ENCODE peak calls at places on chromosome 3, in four cellular contexts. Z is cardiac fibroblast, A is AG10803, D is right atrium auricular region. X is an unnamed sample.

GRCh38 chr3:55571913-55572312 is 84.8 kb upstream of the WNT5A start:
- DNase-seq in Z (peak), A (peak), D (peak), X (no peak)

GRCh38 chr3:79973482-79973881 is 205.7 kb upstream of the ROBO1 start:
- DNase-seq in Z (no peak), A (no peak), D (no peak), X (no peak)

GRCh38 chr3:69120879-69121464 is 1.4 kb downstream of the LMOD3 start:
- DNase-seq in Z (peak), A (peak), D (peak), X (no peak)

GRCh38 chr3:12193485-12194165 is 34.9 kb upstream of the TIMP4 start:
- DNase-seq in Z (peak), A (peak), D (peak), X (no peak)

GRCh38 chr3:159877924-159878323 is 110.7 kb upstream of the IL12A start:
- DNase-seq in Z (no peak), A (no peak), D (no peak), X (no peak)

GRCh38 chr3:78887608-78888011 is 880.2 kb downstream of the ROBO1 start:
- DNase-seq in Z (peak), A (peak), D (no peak), X (no peak)

GRCh38 chr3:195896361-195897080 is 11.8 kb downstream of the TNK2 start:
- DNase-seq in Z (peak), A (peak), D (peak), X (no peak)

GRCh38 chr3:48685603-48686511 is at the start of gene NCKIPSD:
- DNase-seq in Z (peak), A (peak), D (peak), X (peak)

GRCh38 chr3:173289072-173289471 is 108.5 kb upstream of the NLGN1 start:
- DNase-seq in Z (no peak), A (no peak), D (no peak), X (no peak)

GRCh38 chr3:69115731-69116130 is 6.7 kb downstream of the LMOD3 start:
- DNase-seq in Z (no peak), A (peak), D (no peak), X (no peak)

GRCh38 chr3:193942516-193943055 is 193.4 kb upstream of the HES1 start:
- DNase-seq in Z (no peak), A (no peak), D (no peak), X (no peak)

GRCh38 chr3:136840252-136840651 is 21.3 kb downstream of the SLC35G2 start:
- DNase-seq in Z (no peak), A (no peak), D (no peak), X (no peak)

GRCh38 chr3:45509038-45509767 is 85.3 kb upstream of the LIMD1 start:
- DNase-seq in Z (peak), A (peak), D (no peak), X (no peak)

GRCh38 chr3:182259579-182259978 is 533.7 kb upstream of the ATP11B start:
- DNase-seq in Z (peak), A (no peak), D (no peak), X (no peak)

GRCh38 chr3:100225883-100226282 is 34.9 kb upstream of the TBC1D23 start:
- DNase-seq in Z (no peak), A (no peak), D (no peak), X (no peak)

GRCh38 chr3:99545941-99546580 is 92.3 kb upstream of the COL8A1 start:
- DNase-seq in Z (peak), A (no peak), D (no peak), X (no peak)

GRCh38 chr3:83320726-83321125 is 1559.3 kb upstream of the GBE1 start:
- DNase-seq in Z (no peak), A (no peak), D (no peak), X (no peak)

GRCh38 chr3:14430706-14431470 is 28.5 kb downstream of the SLC6A6 start:
- DNase-seq in Z (no peak), A (no peak), D (no peak), X (no peak)

GRCh38 chr3:100662113-100662823 is 47.0 kb upstream of the TFG start:
- DNase-seq in Z (peak), A (no peak), D (no peak), X (no peak)

GRCh38 chr3:33047842-33048834 is 48.8 kb downstream of the GLB1 start:
- DNase-seq in Z (no peak), A (no peak), D (no peak), X (no peak)

GRCh38 chr3:75951941-75952340 is 166.6 kb upstream of the ZNF717 start:
- DNase-seq in Z (no peak), A (no peak), D (no peak), X (no peak)

GRCh38 chr3:62586356-62586755 is 213.0 kb upstream of the FEZF2 start:
- DNase-seq in Z (peak), A (peak), D (no peak), X (no peak)

GRCh38 chr3:63753567-63753966 is 65.5 kb upstream of the C3orf49 start:
- DNase-seq in Z (peak), A (peak), D (no peak), X (no peak)

GRCh38 chr3:84980011-84980410 is 21.2 kb downstream of the CADM2 start:
- DNase-seq in Z (no peak), A (no peak), D (no peak), X (no peak)

GRCh38 chr3:124075758-124076157 is 83.8 kb upstream of the ROPN1 start:
- DNase-seq in Z (no peak), A (peak), D (no peak), X (no peak)

GRCh38 chr3:198070871-198071270 is 110.9 kb downstream of the LMLN start:
- DNase-seq in Z (no peak), A (no peak), D (no peak), X (no peak)

DNA sequence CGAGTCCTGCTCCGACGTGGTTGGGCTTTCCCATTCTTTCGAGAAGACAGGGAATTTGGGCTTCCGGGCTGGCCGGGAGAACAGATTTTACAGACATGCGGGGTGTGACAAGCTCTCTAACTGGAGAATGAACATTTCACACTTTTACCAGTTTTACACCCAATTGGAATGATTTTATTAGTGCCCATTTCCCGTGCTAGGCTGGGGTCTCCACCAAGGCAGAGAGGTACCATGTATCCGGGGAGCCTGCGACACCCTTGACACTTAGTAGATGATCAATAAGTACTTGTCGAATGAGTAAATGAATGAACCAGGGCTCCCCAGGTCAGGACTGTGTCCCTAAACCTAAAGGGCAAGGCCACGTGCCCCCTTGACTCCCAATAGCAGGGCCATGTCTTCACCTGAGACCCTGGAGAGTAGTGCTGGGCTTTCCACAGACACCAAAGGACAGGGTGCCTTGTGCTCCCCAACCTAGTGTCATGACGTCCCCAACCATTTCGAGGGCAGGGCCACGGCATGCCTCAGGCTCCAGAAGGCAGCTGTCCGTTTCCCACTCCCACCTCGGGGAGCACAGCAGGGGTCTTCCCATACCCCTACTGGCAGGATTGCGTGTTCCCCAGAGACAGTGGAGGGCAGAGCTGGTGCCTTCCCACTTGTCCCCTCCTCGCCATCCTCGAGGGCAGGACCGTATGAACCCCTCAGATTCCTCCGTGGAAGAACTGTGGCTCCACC is 680 bp upstream of the MYD88 start:
- DNase-seq in Z (no peak), A (no peak), D (peak), X (no peak)
- TF ChIP-seq CTCF in Z (no peak), A (peak), D (no peak), X (no peak)

GRCh38 chr3:122410111-122410510 is 5.8 kb downstream of the WDR5B start:
- DNase-seq in Z (no peak), A (no peak), D (no peak), X (no peak)
- TF ChIP-seq CTCF in Z (no peak), A (no peak), D (no peak), X (no peak)

GRCh38 chr3:174863488-174863887 is 4.4 kb downstream of the NAALADL2 start:
- DNase-seq in Z (no peak), A (no peak), D (no peak), X (no peak)

GRCh38 chr3:174859756-174860155 is 622 bp downstream of the NAALADL2 start:
- DNase-seq in Z (no peak), A (no peak), D (no peak), X (no peak)

GRCh38 chr3:174859109-174859735 is at the start of gene NAALADL2:
- DNase-seq in Z (no peak), A (no peak), D (no peak), X (no peak)

GRCh38 chr3:174862666-174863065 is 3.5 kb downstream of the NAALADL2 start:
- DNase-seq in Z (peak), A (peak), D (no peak), X (no peak)

DNA sequence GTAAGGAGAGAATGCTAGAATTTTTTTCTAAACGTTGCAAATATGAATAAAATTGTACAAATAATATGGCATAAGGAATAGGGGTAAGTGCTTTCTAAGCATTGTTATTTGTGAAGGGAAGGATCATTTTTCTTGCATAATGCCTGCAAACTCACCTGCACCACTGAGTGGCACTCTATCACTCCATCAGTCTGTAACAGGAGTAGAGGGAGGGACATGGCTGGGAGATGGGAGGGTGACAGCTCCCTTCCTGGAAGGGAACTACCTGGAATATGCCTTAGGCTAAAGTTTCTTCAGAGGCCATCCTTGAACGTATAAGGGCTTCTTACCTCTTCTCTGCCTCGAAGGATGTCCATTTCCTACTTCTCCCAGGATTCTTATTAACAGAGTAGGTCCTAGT is 3.0 kb downstream of the NAALADL2 start:
- DNase-seq in Z (no peak), A (no peak), D (no peak), X (no peak)
- TF ChIP-seq CTCF in Z (no peak), A (no peak), D (no peak), X (no peak)

GRCh38 chr3:169966086-169966950 is at the start of gene SEC62:
- DNase-seq in Z (peak), A (peak), D (peak), X (peak)
- TF ChIP-seq CTCF in Z (peak), A (peak), D (peak), X (peak)

GRCh38 chr3:41116851-41117250 is 82.5 kb upstream of the CTNNB1 start:
- DNase-seq in Z (no peak), A (no peak), D (no peak), X (no peak)
- TF ChIP-seq CTCF in Z (no peak), A (no peak), D (no peak), X (no peak)

DNA sequence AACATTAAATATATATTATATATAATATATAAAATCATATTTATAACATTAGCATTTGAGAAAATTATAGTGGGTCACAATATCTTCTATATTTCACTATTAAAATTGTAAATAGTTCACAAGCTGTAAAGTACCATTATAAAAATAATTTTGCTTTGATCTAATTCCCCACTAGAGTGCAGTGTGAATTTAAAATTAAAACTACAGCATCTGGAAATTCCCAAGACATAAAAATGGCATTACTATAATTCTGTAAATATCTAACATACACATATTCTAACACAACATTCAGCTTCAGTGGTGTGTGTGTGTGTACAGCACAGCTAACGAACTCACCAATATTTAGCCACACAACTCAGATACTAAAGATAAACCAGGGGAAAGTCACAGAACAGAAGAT is 424.9 kb upstream of the ZNF385D start:
- DNase-seq in Z (peak), A (peak), D (no peak), X (no peak)
- TF ChIP-seq CTCF in Z (no peak), A (no peak), D (peak), X (peak)

DNA sequence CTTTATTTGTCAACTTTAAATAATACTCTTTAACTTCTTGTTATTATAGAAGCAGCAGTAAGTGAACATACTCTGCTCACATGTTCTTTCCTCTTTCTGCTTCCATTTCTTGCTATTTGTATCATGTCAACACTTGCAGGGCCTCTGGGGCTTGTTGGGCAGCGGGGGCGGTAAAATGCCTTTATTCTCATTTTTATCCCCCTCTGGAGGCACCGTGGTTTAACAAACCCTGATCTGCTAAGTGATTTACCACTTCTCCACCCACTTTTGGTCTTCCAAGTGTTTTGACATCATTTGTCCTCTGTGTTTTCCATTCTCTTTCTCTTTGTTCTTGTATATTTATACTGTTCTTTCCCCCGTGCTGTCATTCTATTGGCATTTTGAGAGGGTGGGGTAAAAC is 33.9 kb downstream of the SCN10A start:
- DNase-seq in Z (peak), A (no peak), D (no peak), X (no peak)
- TF ChIP-seq CTCF in Z (no peak), A (no peak), D (no peak), X (no peak)

GRCh38 chr3:128879125-128879969 is at the start of gene ACAD9:
- DNase-seq in Z (peak), A (peak), D (peak), X (peak)

GRCh38 chr3:128878011-128878457 is 1.4 kb upstream of the ACAD9 start:
- DNase-seq in Z (no peak), A (no peak), D (no peak), X (no peak)

GRCh38 chr3:128881576-128881975 is 2.2 kb downstream of the ACAD9 start:
- DNase-seq in Z (no peak), A (no peak), D (no peak), X (no peak)

GRCh38 chr3:128878556-128879124 is 780 bp upstream of the ACAD9 start:
- DNase-seq in Z (peak), A (peak), D (peak), X (no peak)

DNA sequence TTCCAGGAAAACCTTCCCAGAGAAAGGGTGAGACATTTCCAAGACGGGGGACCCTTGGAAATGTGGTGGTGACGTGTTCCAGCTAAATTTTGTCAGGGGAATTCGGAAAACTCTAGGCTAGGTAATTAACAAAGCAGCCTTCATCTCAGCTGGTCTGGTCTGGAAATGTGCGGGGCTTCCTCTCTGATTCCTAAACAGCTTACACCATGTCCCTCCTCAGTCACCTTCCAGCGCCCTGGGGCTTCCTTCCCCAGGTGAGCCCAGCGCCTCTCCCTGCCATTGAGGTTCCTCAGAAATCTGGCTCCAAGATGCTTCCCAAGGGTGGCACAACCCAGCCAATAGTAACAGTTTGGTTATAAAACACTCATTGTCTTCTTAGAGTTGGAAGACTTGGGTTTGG is 571 bp downstream of the ACAD9 start:
- DNase-seq in Z (no peak), A (no peak), D (no peak), X (no peak)
- TF ChIP-seq CTCF in Z (no peak), A (no peak), D (no peak), X (no peak)

DNA sequence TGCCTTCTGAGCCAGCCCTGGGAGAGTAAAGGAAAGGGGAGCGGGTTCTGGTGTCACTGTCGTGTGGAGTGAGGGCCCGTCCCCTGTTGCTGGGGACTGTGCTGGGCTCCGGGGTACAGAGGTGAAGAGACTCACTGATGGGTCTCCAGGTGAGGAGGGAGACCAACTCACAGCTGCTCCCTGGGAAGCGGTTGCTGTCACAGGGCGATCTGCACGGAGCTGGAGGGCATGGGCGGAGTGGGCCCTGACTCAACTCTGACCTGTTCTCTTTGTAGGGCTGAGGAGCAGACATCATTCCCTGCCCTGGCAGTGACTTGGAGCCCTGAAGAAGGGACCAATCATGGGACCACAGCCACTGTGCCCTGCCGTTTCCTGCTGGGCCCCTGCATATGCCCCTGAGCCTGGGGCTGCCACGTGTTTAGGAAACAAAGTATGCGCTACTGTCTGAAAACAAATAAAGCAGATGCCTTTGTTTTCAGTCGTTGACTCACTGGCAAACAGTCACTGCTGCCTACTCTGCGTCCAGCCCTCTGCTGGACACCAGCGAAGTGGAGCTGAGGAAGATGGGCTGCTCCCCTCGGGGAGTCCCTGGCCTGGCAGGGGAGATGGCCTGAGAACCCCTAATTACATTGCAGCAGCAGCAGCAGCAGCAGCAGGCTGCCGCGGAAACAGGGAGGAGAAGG is 22.9 kb upstream of the PLXNA1 start:
- DNase-seq in Z (peak), A (peak), D (no peak), X (no peak)
- TF ChIP-seq CTCF in Z (peak), A (peak), D (no peak), X (peak)

GRCh38 chr3:156760333-156760732 is 65.8 kb upstream of the LEKR1 start:
- DNase-seq in Z (no peak), A (no peak), D (no peak), X (no peak)

GRCh38 chr3:156761007-156761406 is 65.1 kb upstream of the LEKR1 start:
- DNase-seq in Z (no peak), A (no peak), D (no peak), X (no peak)

GRCh38 chr3:156762631-156763185 is 63.4 kb upstream of the LEKR1 start:
- DNase-seq in Z (peak), A (peak), D (no peak), X (no peak)

GRCh38 chr3:156763386-156763785 is 62.8 kb upstream of the LEKR1 start:
- DNase-seq in Z (no peak), A (no peak), D (no peak), X (no peak)

DNA sequence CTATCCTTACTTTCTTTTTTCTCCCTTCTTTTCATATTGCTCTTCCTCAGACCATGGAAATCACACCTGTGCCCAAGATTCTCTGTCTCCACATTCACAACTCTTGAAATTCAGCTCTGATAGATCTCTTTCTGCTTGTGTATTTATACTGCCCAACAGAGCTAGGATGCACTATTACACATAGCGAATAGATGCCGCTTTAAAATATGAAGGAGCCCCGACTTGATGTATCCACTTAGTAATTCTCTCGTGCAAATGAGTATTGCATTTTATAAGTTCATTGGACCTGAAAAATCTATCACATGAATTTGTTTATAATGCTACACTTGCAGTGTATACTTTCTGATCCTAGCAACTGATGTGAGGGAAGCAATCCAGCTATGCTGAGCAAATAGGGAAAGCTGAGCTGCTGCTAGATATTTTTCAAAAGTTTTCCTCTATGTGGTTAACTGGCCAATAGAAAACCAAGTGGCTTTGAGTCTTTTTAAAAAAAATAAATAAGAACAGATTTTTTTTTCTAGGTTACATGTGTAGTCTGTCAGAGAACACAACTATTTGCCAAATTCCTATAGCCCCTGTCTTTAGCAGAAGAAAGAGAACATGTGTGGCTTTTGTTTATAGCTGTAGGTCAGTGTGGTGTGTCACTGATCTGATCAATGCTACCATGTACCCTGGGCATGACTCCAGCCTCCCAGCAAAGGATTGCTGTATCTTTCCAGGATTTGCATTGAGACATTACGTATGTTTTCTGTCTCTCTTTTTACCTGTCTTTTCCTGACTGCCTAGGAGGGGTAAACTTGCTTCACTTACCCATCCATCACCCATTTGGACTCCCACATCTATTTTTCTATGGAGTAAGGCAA is 64.2 kb upstream of the LEKR1 start:
- DNase-seq in Z (peak), A (peak), D (no peak), X (no peak)
- TF ChIP-seq CTCF in Z (no peak), A (peak), D (no peak), X (no peak)

X was measured in osteocyte.